ENCODE peak calls at places on chromosomes 13 and 19, in five cellular contexts. One of them, this sample, is unnamed.

GRCh38 chr19:1295169-1296012 is 9.7 kb downstream of the EFNA2 start:
- DNase-seq in HFFc6: no peak
- DNase-seq in effector memory CD4-positive, alpha-beta T cell: no peak
- DNase-seq in left colon: no peak
- DNase-seq in left lung: no peak
- DNase-seq in this sample: no peak

GRCh38 chr13:57629821-57630235 is 1.7 kb upstream of the PCDH17 start:
- DNase-seq in HFFc6: no peak
- DNase-seq in effector memory CD4-positive, alpha-beta T cell: peak
- DNase-seq in left colon: no peak
- DNase-seq in left lung: peak
- DNase-seq in this sample: peak

GRCh38 chr19:2034729-2035589 is 16.1 kb downstream of the MKNK2 start:
- DNase-seq in HFFc6: no peak
- DNase-seq in effector memory CD4-positive, alpha-beta T cell: peak
- DNase-seq in left colon: peak
- DNase-seq in left lung: peak
- DNase-seq in this sample: peak

GRCh38 chr13:44272692-44273091 is 100.9 kb upstream of the SERP2 start:
- DNase-seq in HFFc6: peak
- DNase-seq in effector memory CD4-positive, alpha-beta T cell: no peak
- DNase-seq in left colon: no peak
- DNase-seq in left lung: no peak
- DNase-seq in this sample: no peak

GRCh38 chr13:49213997-49214916 is 5.9 kb upstream of the MLNR start:
- DNase-seq in HFFc6: no peak
- DNase-seq in effector memory CD4-positive, alpha-beta T cell: no peak
- DNase-seq in left colon: no peak
- DNase-seq in left lung: no peak
- DNase-seq in this sample: no peak

GRCh38 chr19:7917292-7918061 is 2.7 kb upstream of the SNAPC2 start:
- DNase-seq in HFFc6: peak
- DNase-seq in effector memory CD4-positive, alpha-beta T cell: no peak
- DNase-seq in left colon: peak
- DNase-seq in left lung: no peak
- DNase-seq in this sample: peak

GRCh38 chr13:45333973-45334922 is 6.7 kb downstream of the TPT1 start:
- DNase-seq in HFFc6: peak
- DNase-seq in effector memory CD4-positive, alpha-beta T cell: peak
- DNase-seq in left colon: no peak
- DNase-seq in left lung: no peak
- DNase-seq in this sample: no peak

GRCh38 chr19:2048104-2048958 is 2.7 kb downstream of the MKNK2 start:
- DNase-seq in HFFc6: no peak
- DNase-seq in effector memory CD4-positive, alpha-beta T cell: no peak
- DNase-seq in left colon: no peak
- DNase-seq in left lung: no peak
- DNase-seq in this sample: peak

GRCh38 chr13:39943711-39944110 is 288.2 kb downstream of the COG6 start:
- DNase-seq in HFFc6: no peak
- DNase-seq in effector memory CD4-positive, alpha-beta T cell: no peak
- DNase-seq in left colon: no peak
- DNase-seq in left lung: no peak
- DNase-seq in this sample: no peak

GRCh38 chr13:111413407-111414187 is 93.2 kb downstream of the TEX29 start:
- DNase-seq in HFFc6: no peak
- DNase-seq in effector memory CD4-positive, alpha-beta T cell: no peak
- DNase-seq in left colon: no peak
- DNase-seq in left lung: no peak
- DNase-seq in this sample: no peak

GRCh38 chr13:48580185-48580803 is 47.4 kb upstream of the RCBTB2 start:
- DNase-seq in HFFc6: peak
- DNase-seq in effector memory CD4-positive, alpha-beta T cell: peak
- DNase-seq in left colon: peak
- DNase-seq in left lung: no peak
- DNase-seq in this sample: no peak

GRCh38 chr19:16297575-16298178 is 26.9 kb upstream of the KLF2 start:
- DNase-seq in HFFc6: no peak
- DNase-seq in effector memory CD4-positive, alpha-beta T cell: no peak
- DNase-seq in left colon: peak
- DNase-seq in left lung: no peak
- DNase-seq in this sample: no peak

GRCh38 chr13:109818891-109819290 is 32.5 kb upstream of the IRS2 start:
- DNase-seq in HFFc6: peak
- DNase-seq in effector memory CD4-positive, alpha-beta T cell: no peak
- DNase-seq in left colon: no peak
- DNase-seq in left lung: no peak
- DNase-seq in this sample: no peak

GRCh38 chr19:1823539-1824251 is 11.6 kb upstream of the ATP8B3 start:
- DNase-seq in HFFc6: no peak
- DNase-seq in effector memory CD4-positive, alpha-beta T cell: no peak
- DNase-seq in left colon: no peak
- DNase-seq in left lung: no peak
- DNase-seq in this sample: no peak

GRCh38 chr19:18429717-18430416 is 8.1 kb downstream of the ISYNA1 start:
- DNase-seq in HFFc6: no peak
- DNase-seq in effector memory CD4-positive, alpha-beta T cell: no peak
- DNase-seq in left colon: peak
- DNase-seq in left lung: no peak
- DNase-seq in this sample: no peak

GRCh38 chr13:49641810-49642291 is 13.5 kb downstream of the ARL11 start:
- DNase-seq in HFFc6: peak
- DNase-seq in effector memory CD4-positive, alpha-beta T cell: no peak
- DNase-seq in left colon: peak
- DNase-seq in left lung: peak
- DNase-seq in this sample: no peak

GRCh38 chr19:752652-753517 is 2.0 kb downstream of the MISP start:
- DNase-seq in HFFc6: peak
- DNase-seq in effector memory CD4-positive, alpha-beta T cell: no peak
- DNase-seq in left colon: peak
- DNase-seq in left lung: peak
- DNase-seq in this sample: peak

GRCh38 chr13:29922281-29922821 is 71.9 kb upstream of the UBL3 start:
- DNase-seq in HFFc6: peak
- DNase-seq in effector memory CD4-positive, alpha-beta T cell: no peak
- DNase-seq in left colon: no peak
- DNase-seq in left lung: no peak
- DNase-seq in this sample: no peak

GRCh38 chr13:41917641-41918040 is 43.3 kb downstream of the VWA8 start:
- DNase-seq in HFFc6: peak
- DNase-seq in effector memory CD4-positive, alpha-beta T cell: no peak
- DNase-seq in left colon: no peak
- DNase-seq in left lung: no peak
- DNase-seq in this sample: no peak

GRCh38 chr13:42728507-42729180 is 52.7 kb upstream of the FAM216B start:
- DNase-seq in HFFc6: peak
- DNase-seq in effector memory CD4-positive, alpha-beta T cell: no peak
- DNase-seq in left colon: no peak
- DNase-seq in left lung: no peak
- DNase-seq in this sample: no peak

GRCh38 chr19:13583753-13584152 is 77.5 kb upstream of the CACNA1A start:
- DNase-seq in HFFc6: no peak
- DNase-seq in effector memory CD4-positive, alpha-beta T cell: no peak
- DNase-seq in left colon: no peak
- DNase-seq in left lung: no peak
- DNase-seq in this sample: no peak

GRCh38 chr19:31595521-31595920 is 246.3 kb upstream of the TSHZ3 start:
- DNase-seq in HFFc6: no peak
- DNase-seq in effector memory CD4-positive, alpha-beta T cell: no peak
- DNase-seq in left colon: no peak
- DNase-seq in left lung: no peak
- DNase-seq in this sample: no peak

GRCh38 chr19:46270521-46271256 is 26.2 kb upstream of the HIF3A start:
- DNase-seq in HFFc6: no peak
- DNase-seq in effector memory CD4-positive, alpha-beta T cell: no peak
- DNase-seq in left colon: no peak
- DNase-seq in left lung: no peak
- DNase-seq in this sample: no peak

GRCh38 chr19:10747271-10747670 is 29.4 kb downstream of the DNM2 start:
- DNase-seq in HFFc6: no peak
- DNase-seq in effector memory CD4-positive, alpha-beta T cell: no peak
- DNase-seq in left colon: peak
- DNase-seq in left lung: no peak
- DNase-seq in this sample: no peak

GRCh38 chr19:5621945-5622464 is 571 bp downstream of the SAFB2 start:
- DNase-seq in HFFc6: no peak
- DNase-seq in effector memory CD4-positive, alpha-beta T cell: no peak
- DNase-seq in left colon: peak
- DNase-seq in left lung: peak
- DNase-seq in this sample: peak

GRCh38 chr13:76014618-76015315 is 378.6 kb downstream of the LMO7 start:
- DNase-seq in HFFc6: no peak
- DNase-seq in effector memory CD4-positive, alpha-beta T cell: no peak
- DNase-seq in left colon: no peak
- DNase-seq in left lung: no peak
- DNase-seq in this sample: no peak

GRCh38 chr13:23852351-23852750 is 36.8 kb downstream of the MIPEP start:
- DNase-seq in HFFc6: no peak
- DNase-seq in effector memory CD4-positive, alpha-beta T cell: no peak
- DNase-seq in left colon: no peak
- DNase-seq in left lung: no peak
- DNase-seq in this sample: no peak

GRCh38 chr19:4506449-4507149 is 11.7 kb downstream of the PLIN4 start:
- DNase-seq in HFFc6: peak
- DNase-seq in effector memory CD4-positive, alpha-beta T cell: no peak
- DNase-seq in left colon: no peak
- DNase-seq in left lung: no peak
- DNase-seq in this sample: no peak

GRCh38 chr13:48302920-48303330 is 626 bp upstream of the RB1 start:
- DNase-seq in HFFc6: no peak
- DNase-seq in effector memory CD4-positive, alpha-beta T cell: no peak
- DNase-seq in left colon: no peak
- DNase-seq in left lung: no peak
- DNase-seq in this sample: no peak

GRCh38 chr19:17616961-17617806 is 61.7 kb downstream of the COLGALT1 start:
- DNase-seq in HFFc6: peak
- DNase-seq in effector memory CD4-positive, alpha-beta T cell: no peak
- DNase-seq in left colon: no peak
- DNase-seq in left lung: no peak
- DNase-seq in this sample: no peak

GRCh38 chr19:7969560-7969949 is 26.1 kb upstream of the TIMM44 start:
- DNase-seq in HFFc6: no peak
- DNase-seq in effector memory CD4-positive, alpha-beta T cell: no peak
- DNase-seq in left colon: no peak
- DNase-seq in left lung: no peak
- DNase-seq in this sample: no peak

This sample was measured in aorta.